ENCODE peak calls at places on chromosomes 12 and 14, in eight cellular contexts. K is fibroblast of pulmonary artery, G is vagina, M is ovary, E is glutamatergic neuron, F is HFF-Myc, S is PC-3, R is kidney epithelial cell. I is an unnamed sample.

GRCh38 chr12:102917026-102917787 is at the start of gene PAH:
- DNase-seq in R (no peak), K (no peak), S (no peak), M (no peak), F (no peak), E (no peak), G (no peak), I (no peak)

GRCh38 chr12:52087961-52088820 is 8.7 kb downstream of the SMIM41 start:
- DNase-seq in E (no peak), G (peak), R (no peak), M (no peak), F (no peak), K (no peak), S (no peak), I (no peak)

GRCh38 chr12:54891717-54892478 is 37.6 kb downstream of the MUCL1 start:
- DNase-seq in G (no peak), E (no peak), K (no peak), M (no peak), F (no peak), R (no peak), S (peak), I (no peak)

GRCh38 chr12:97300921-97301320 is 161.7 kb upstream of the RMST start:
- DNase-seq in G (no peak), K (no peak), E (no peak), F (no peak), R (no peak), S (no peak), M (no peak), I (no peak)

GRCh38 chr14:103281496-103282231 is 52.4 kb upstream of the EIF5 start:
- DNase-seq in M (peak), K (peak), S (peak), G (peak), F (no peak), E (peak), R (no peak), I (peak)

GRCh38 chr12:76103958-76104357 is 19.5 kb upstream of the NAP1L1 start:
- DNase-seq in M (no peak), S (no peak), F (no peak), E (no peak), R (no peak), K (no peak), G (no peak), I (no peak)

GRCh38 chr14:64701660-64702059 is 2.6 kb upstream of the PLEKHG3 start:
- DNase-seq in M (no peak), E (no peak), F (no peak), K (no peak), G (no peak), S (peak), R (no peak), I (no peak)

GRCh38 chr12:91817512-91817911 is 328.1 kb downstream of the BTG1 start:
- DNase-seq in M (no peak), S (peak), F (no peak), K (peak), G (no peak), E (no peak), R (no peak), I (no peak)

GRCh38 chr12:3225154-3225795 is 148.1 kb downstream of the TSPAN9 start:
- DNase-seq in K (peak), R (peak), G (no peak), F (no peak), E (no peak), S (no peak), M (no peak), I (no peak)

GRCh38 chr12:94640134-94640928 is 10.0 kb downstream of the TMCC3 start:
- DNase-seq in K (peak), S (peak), M (no peak), R (peak), E (no peak), G (no peak), F (no peak), I (no peak)

GRCh38 chr12:94641283-94641682 is 9.1 kb downstream of the TMCC3 start:
- DNase-seq in S (no peak), M (no peak), G (no peak), R (peak), E (no peak), F (no peak), K (no peak), I (no peak)

GRCh38 chr12:94644141-94644575 is 6.2 kb downstream of the TMCC3 start:
- DNase-seq in S (peak), F (no peak), K (peak), G (no peak), M (no peak), R (no peak), E (no peak), I (no peak)

GRCh38 chr12:94644622-94645021 is 5.7 kb downstream of the TMCC3 start:
- DNase-seq in E (no peak), M (no peak), F (peak), S (peak), R (peak), G (no peak), K (peak), I (peak)

GRCh38 chr12:94643585-94643984 is 6.8 kb downstream of the TMCC3 start:
- DNase-seq in E (no peak), S (peak), G (no peak), M (no peak), F (no peak), R (no peak), K (no peak), I (no peak)
- TF ChIP-seq CTCF in E (no peak), S (no peak), G (no peak), M (no peak), F (no peak), R (no peak), K (no peak), I (no peak)

GRCh38 chr14:59360923-59361794 is 104.0 kb downstream of the GPR135 start:
- DNase-seq in F (no peak), G (no peak), E (no peak), S (peak), M (no peak), K (peak), R (peak), I (no peak)
- TF ChIP-seq CTCF in F (no peak), G (no peak), E (no peak), S (peak), M (no peak), K (no peak), R (no peak), I (no peak)

GRCh38 chr14:54715244-54715643 is 148.3 kb downstream of the SAMD4A start:
- DNase-seq in G (no peak), M (no peak), S (peak), F (no peak), K (peak), E (no peak), R (no peak), I (no peak)
- TF ChIP-seq CTCF in G (no peak), M (no peak), S (peak), F (no peak), K (peak), E (no peak), R (peak), I (peak)

DNA sequence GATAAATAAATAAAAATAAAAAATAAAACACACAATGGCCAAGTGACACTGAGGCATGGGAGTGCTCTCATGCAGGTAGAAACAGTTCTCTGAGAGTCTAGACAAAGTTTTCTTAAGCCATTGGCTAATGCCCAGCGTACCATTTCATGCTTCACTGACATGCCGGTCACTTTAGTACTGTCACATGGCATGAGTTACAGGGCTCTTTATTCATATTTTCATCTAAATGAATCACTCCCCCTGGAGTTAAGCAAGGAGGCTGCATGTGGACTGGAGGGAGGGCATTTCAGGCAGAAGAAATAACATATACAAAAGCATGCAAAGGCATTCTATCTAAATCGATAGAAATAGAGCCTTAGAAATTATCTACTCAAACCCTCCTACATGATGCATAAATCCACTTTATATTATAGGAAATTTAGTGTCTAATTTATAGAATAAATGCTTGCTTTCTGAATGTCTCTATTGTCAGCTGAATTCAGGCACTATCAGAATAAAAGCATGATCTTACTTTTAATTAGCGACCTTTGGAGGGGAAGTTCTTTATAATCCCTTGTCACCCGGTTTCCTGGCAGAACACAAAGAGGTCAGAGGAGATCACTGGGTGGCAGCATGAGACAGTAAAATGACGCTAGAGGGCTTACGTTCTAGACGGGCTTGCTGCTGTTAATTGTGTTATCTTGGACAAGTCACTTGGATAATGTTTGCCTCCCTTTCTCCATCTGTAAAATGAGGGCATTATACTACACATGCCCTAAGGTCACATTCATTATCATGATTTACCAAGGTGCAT is 17.5 kb downstream of the DYRK4 start:
- DNase-seq in S (peak), F (no peak), M (no peak), E (no peak), R (no peak), K (peak), G (no peak), I (no peak)
- TF ChIP-seq CTCF in S (no peak), F (no peak), M (no peak), E (peak), R (no peak), K (peak), G (no peak), I (no peak)

GRCh38 chr12:69583203-69583602 is 2.1 kb upstream of the CCT2 start:
- DNase-seq in R (no peak), K (no peak), G (no peak), M (no peak), E (no peak), F (no peak), S (peak), I (no peak)
- TF ChIP-seq CTCF in R (peak), K (no peak), G (no peak), M (no peak), E (no peak), F (peak), S (peak), I (no peak)

GRCh38 chr14:22460461-22461195 is 128.4 kb downstream of the DAD1 start:
- DNase-seq in F (no peak), G (no peak), E (no peak), S (peak), K (no peak), M (no peak), R (no peak), I (no peak)
- TF ChIP-seq CTCF in F (no peak), G (no peak), E (no peak), S (no peak), K (no peak), M (no peak), R (no peak), I (no peak)

GRCh38 chr14:66388516-66388915 is 97.7 kb upstream of the CCDC196 start:
- DNase-seq in M (no peak), G (no peak), S (no peak), E (no peak), K (no peak), R (no peak), F (no peak), I (no peak)
- TF ChIP-seq CTCF in M (no peak), G (no peak), S (no peak), E (no peak), K (no peak), R (no peak), F (no peak), I (no peak)

GRCh38 chr14:104926619-104927431 is 2.1 kb downstream of the PLD4 start:
- DNase-seq in F (no peak), K (no peak), G (peak), S (no peak), E (no peak), M (no peak), R (no peak), I (no peak)
- TF ChIP-seq CTCF in F (no peak), K (no peak), G (no peak), S (no peak), E (no peak), M (no peak), R (no peak), I (no peak)

DNA sequence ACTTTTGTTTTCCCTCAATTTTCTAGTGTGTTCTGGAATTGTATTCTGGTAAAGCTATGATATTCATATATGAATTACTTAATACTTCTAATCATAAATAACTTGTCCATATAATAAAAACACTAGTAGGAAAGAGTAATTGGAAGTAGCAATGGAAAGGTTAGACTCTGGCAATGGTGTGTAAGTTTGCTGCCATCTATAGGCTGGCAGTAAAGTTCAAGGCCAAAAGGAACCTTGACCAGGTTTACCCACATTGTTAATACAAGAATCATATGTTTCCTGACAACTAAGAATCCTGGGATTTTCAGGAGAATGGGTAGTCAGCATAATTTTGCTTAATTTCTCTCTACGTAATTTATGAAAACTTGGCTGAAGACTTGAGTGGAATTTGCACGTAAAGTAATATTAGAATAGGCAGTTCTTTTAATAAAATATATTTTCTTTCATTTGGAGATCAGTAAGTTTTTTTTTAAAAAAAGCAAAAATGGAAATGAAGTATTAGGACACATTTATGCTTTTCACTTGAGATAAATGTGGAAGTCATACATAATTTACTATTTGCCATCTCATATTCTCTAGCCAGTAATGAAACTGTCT is 926.7 kb downstream of the GALC start:
- DNase-seq in F (no peak), M (no peak), S (peak), G (no peak), E (no peak), K (no peak), R (no peak), I (no peak)
- TF ChIP-seq CTCF in F (peak), M (no peak), S (peak), G (no peak), E (peak), K (peak), R (peak), I (peak)

I was measured in AG09319.